ENCODE peak calls at places on chromosomes 12 and 14, in six cellular contexts. G, B, L, X, D and Q are unnamed samples.
A peak's percentile ranks its signal among the peaks of the same experiment; 100 is the strongest.

GRCh38 chr12:116024769-116025168 is 252.7 kb downstream of the MED13L start:
- DNase-seq in X (no peak), L (no peak), G (no peak), B (no peak), D (no peak), Q (no peak)

GRCh38 chr12:104494137-104494815 is 37.5 kb downstream of the CHST11 start:
- DNase-seq in L (peak; percentile 57), X (no peak), B (no peak), G (no peak), D (no peak), Q (no peak)

GRCh38 chr14:83485591-83485990 is 1951.9 kb upstream of the SEL1L start:
- DNase-seq in B (no peak), L (no peak), D (no peak), X (no peak), G (no peak), Q (no peak)

GRCh38 chr12:122867701-122868461 is 28.0 kb downstream of the VPS37B start:
- DNase-seq in D (peak; percentile 77), G (peak; percentile 94), B (no peak), X (peak; percentile 71), L (peak; percentile 73), Q (no peak)

GRCh38 chr14:34582117-34582680 is 42.7 kb upstream of the EAPP start:
- DNase-seq in G (no peak), X (no peak), B (no peak), L (no peak), D (peak; percentile 1), Q (no peak)

GRCh38 chr14:99320105-99320572 is 48.1 kb upstream of the BCL11B start:
- DNase-seq in G (peak; percentile 94), X (peak; percentile 29), D (peak; percentile 87), B (no peak), L (no peak), Q (peak; percentile 20)

GRCh38 chr12:72098622-72099021 is 160.0 kb downstream of the TPH2 start:
- DNase-seq in L (no peak), X (no peak), G (no peak), B (no peak), D (no peak), Q (peak; percentile 38)

GRCh38 chr14:52546318-52546670 is 6.0 kb downstream of the TXNDC16 start:
- DNase-seq in B (no peak), X (no peak), L (no peak), D (no peak), G (no peak), Q (no peak)

GRCh38 chr12:60539592-60539991 is 943.8 kb downstream of the SLC16A7 start:
- DNase-seq in B (no peak), G (no peak), D (no peak), X (no peak), L (no peak), Q (no peak)

GRCh38 chr12:81896771-81897170 is 137.6 kb upstream of the PPFIA2 start:
- DNase-seq in X (no peak), L (no peak), B (no peak), G (peak; percentile 72), D (no peak), Q (no peak)

GRCh38 chr12:106632797-106633450 is 50.1 kb downstream of the RFX4 start:
- DNase-seq in G (no peak), D (no peak), X (peak; percentile 9), B (no peak), L (no peak), Q (no peak)

GRCh38 chr12:123242083-123242904 is 9.1 kb downstream of the MTRFR start:
- DNase-seq in L (no peak), B (no peak), X (no peak), D (no peak), G (no peak), Q (no peak)

GRCh38 chr12:57430117-57430930 is 519 bp downstream of the R3HDM2 start:
- DNase-seq in B (no peak), D (no peak), G (peak; percentile 90), X (no peak), L (peak; percentile 48), Q (peak; percentile 6)

GRCh38 chr12:121789800-121790748 is 3.4 kb downstream of the RHOF start:
- DNase-seq in G (no peak), D (peak; percentile 83), X (no peak), B (no peak), L (peak; percentile 66), Q (no peak)

GRCh38 chr14:50520947-50521815 is 11.2 kb downstream of the MAP4K5 start:
- DNase-seq in B (no peak), D (no peak), X (no peak), L (no peak), G (no peak), Q (peak; percentile 71)

GRCh38 chr12:65122661-65123060 is 1.6 kb upstream of the WIF1 start:
- DNase-seq in B (no peak), G (no peak), L (no peak), D (no peak), X (no peak), Q (no peak)

GRCh38 chr14:100328495-100329163 is 5.5 kb downstream of the SLC25A47 start:
- DNase-seq in L (no peak), G (peak; percentile 46), D (peak; percentile 77), X (no peak), B (no peak), Q (no peak)

GRCh38 chr14:74881425-74882102 is at the start of gene DLST:
- DNase-seq in D (peak; percentile 94), X (peak; percentile 67), B (peak; percentile 88), G (peak; percentile 97), L (peak; percentile 87), Q (peak; percentile 80)

GRCh38 chr12:61879229-61879628 is 381.0 kb upstream of the USP15 start:
- DNase-seq in L (no peak), X (no peak), D (no peak), G (no peak), B (no peak), Q (no peak)

GRCh38 chr12:52975204-52975603 is 26.3 kb downstream of the KRT18 start:
- DNase-seq in D (no peak), X (peak; percentile 57), G (no peak), B (no peak), L (peak; percentile 23), Q (no peak)

GRCh38 chr12:71426030-71426570 is 13.5 kb upstream of the LGR5 start:
- DNase-seq in L (no peak), X (no peak), D (no peak), G (no peak), B (no peak), Q (no peak)

GRCh38 chr14:59310644-59311043 is 122.2 kb downstream of the DAAM1 start:
- DNase-seq in G (no peak), L (no peak), X (no peak), D (no peak), B (no peak), Q (no peak)

GRCh38 chr14:96146131-96146771 is 58.4 kb upstream of the BDKRB2 start:
- DNase-seq in B (no peak), L (no peak), X (no peak), D (no peak), G (no peak), Q (peak; percentile 86)

GRCh38 chr14:92677087-92677668 is 71.2 kb downstream of the LGMN start:
- DNase-seq in L (no peak), B (no peak), G (no peak), X (no peak), D (no peak), Q (no peak)

GRCh38 chr14:37819155-37820015 is 224.0 kb downstream of the TTC6 start:
- DNase-seq in L (no peak), D (no peak), B (no peak), G (no peak), X (peak; percentile 97), Q (peak; percentile 53)

GRCh38 chr12:88420460-88420859 is 159.8 kb downstream of the KITLG start:
- DNase-seq in D (no peak), B (no peak), L (no peak), G (no peak), X (no peak), Q (peak; percentile 93)

GRCh38 chr12:84738481-84738972 is 174.1 kb downstream of the SLC6A15 start:
- DNase-seq in G (no peak), D (no peak), B (no peak), L (no peak), X (no peak), Q (peak; percentile 89)

GRCh38 chr12:11730299-11731041 is 81.0 kb downstream of the ETV6 start:
- DNase-seq in B (no peak), X (no peak), D (peak; percentile 70), G (no peak), L (no peak), Q (no peak)

GRCh38 chr14:73616831-73617230 is 4.5 kb downstream of the ACOT6 start:
- DNase-seq in G (peak; percentile 59), X (no peak), D (no peak), B (no peak), L (no peak), Q (no peak)

GRCh38 chr12:104181313-104181712 is 34.3 kb upstream of the TXNRD1 start:
- DNase-seq in G (peak; percentile 31), D (no peak), X (no peak), B (no peak), L (no peak), Q (peak; percentile 25)

GRCh38 chr14:85536835-85537195 is 6.9 kb downstream of the FLRT2 start:
- DNase-seq in G (no peak), L (no peak), D (no peak), X (no peak), B (no peak), Q (no peak)

GRCh38 chr14:21933681-21934080 is 260.1 kb upstream of the OR4E1 start:
- DNase-seq in G (no peak), L (no peak), X (no peak), D (no peak), B (no peak), Q (no peak)

GRCh38 chr14:64772394-64772950 is 68.2 kb downstream of the PLEKHG3 start:
- DNase-seq in G (peak; percentile 78), L (no peak), X (peak; percentile 19), D (no peak), B (no peak), Q (no peak)
- TF ChIP-seq CTCF in G (peak; percentile 59), L (no peak), X (peak; percentile 74), D (no peak), B (no peak), Q (peak; percentile 33)

DNA sequence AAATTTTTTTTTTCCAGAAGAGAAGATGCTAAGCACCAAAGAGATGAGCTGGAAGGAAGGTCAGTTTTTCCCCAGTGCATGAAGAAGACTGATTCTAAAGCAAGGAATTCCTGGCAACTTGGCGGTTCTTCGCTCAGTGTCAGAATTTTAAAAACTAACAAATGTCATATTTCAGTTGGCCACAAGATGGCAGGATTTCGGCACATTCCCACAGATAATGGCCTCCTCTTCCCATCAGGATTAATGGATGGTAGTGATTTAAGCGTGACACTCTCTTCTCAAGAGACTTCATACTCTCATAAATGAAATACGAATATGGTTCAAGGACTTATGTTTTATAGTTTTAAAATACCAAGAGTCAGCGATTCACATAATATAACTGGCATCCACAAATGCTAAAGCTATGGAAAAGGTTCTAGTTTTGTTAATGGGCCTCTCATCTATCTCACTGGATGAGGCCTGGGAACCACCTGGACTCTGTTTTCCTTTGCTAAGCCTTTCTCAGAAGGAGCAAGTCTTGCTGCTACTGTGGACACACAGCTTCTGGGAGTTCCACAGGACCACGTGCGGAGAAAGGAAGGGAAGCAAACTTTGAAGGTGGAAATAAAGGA is 46.1 kb upstream of the PTPRO start:
- DNase-seq in L (peak; percentile 35), D (no peak), B (no peak), G (peak; percentile 81), X (peak; percentile 11), Q (peak; percentile 48)
- TF ChIP-seq CTCF in L (peak; percentile 68), D (peak; percentile 45), B (peak; percentile 72), G (peak; percentile 98), X (peak; percentile 78), Q (peak; percentile 94)

GRCh38 chr12:69880566-69880965 is 55.5 kb downstream of the MYRFL start:
- DNase-seq in L (no peak), D (no peak), X (no peak), B (no peak), G (peak; percentile 79), Q (peak; percentile 29)
- TF ChIP-seq CTCF in L (no peak), D (no peak), X (no peak), B (no peak), G (peak; percentile 64), Q (peak; percentile 29)

GRCh38 chr14:90341784-90342183 is 10.0 kb upstream of the NRDE2 start:
- DNase-seq in B (no peak), L (no peak), X (no peak), G (no peak), D (no peak), Q (no peak)
- TF ChIP-seq CTCF in B (no peak), L (no peak), X (no peak), G (no peak), D (no peak), Q (no peak)